ENCODE peak calls at places on chromosomes 6 and 20, in five cellular contexts. Y is HCT116, T is PC-3, E is GM23248, D is MM.1S. I is an unnamed sample.

GRCh38 chr6:31548423-31548873 is 1.0 kb downstream of the NFKBIL1 start:
- DNase-seq in Y (no peak), T (no peak), E (no peak), D (no peak), I (no peak)

GRCh38 chr20:61891916-61892649 is 173.6 kb downstream of the TAF4 start:
- DNase-seq in Y (no peak), T (no peak), E (no peak), D (no peak), I (no peak)

GRCh38 chr20:57772349-57772964 is 62.6 kb upstream of the PMEPA1 start:
- DNase-seq in Y (no peak), T (peak; percentile 99), E (peak; percentile 83), D (no peak), I (peak; percentile 25)

GRCh38 chr20:31712564-31713311 is 9.9 kb downstream of the BCL2L1 start:
- DNase-seq in Y (peak; percentile 92), T (peak; percentile 97), E (peak; percentile 72), D (no peak), I (peak; percentile 94)

GRCh38 chr6:168292911-168293310 is 26.7 kb downstream of the DACT2 start:
- DNase-seq in Y (no peak), T (no peak), E (no peak), D (no peak), I (no peak)

GRCh38 chr6:8236956-8237355 is 134.6 kb upstream of the EEF1E1 start:
- DNase-seq in Y (no peak), T (no peak), E (no peak), D (no peak), I (no peak)

GRCh38 chr6:37784585-37784967 is 35.0 kb upstream of the ZFAND3 start:
- DNase-seq in Y (no peak), T (no peak), E (peak; percentile 41), D (no peak), I (peak; percentile 36)

GRCh38 chr20:22630698-22631097 is 46.3 kb upstream of the FOXA2 start:
- DNase-seq in Y (no peak), T (no peak), E (no peak), D (no peak), I (no peak)

DNA sequence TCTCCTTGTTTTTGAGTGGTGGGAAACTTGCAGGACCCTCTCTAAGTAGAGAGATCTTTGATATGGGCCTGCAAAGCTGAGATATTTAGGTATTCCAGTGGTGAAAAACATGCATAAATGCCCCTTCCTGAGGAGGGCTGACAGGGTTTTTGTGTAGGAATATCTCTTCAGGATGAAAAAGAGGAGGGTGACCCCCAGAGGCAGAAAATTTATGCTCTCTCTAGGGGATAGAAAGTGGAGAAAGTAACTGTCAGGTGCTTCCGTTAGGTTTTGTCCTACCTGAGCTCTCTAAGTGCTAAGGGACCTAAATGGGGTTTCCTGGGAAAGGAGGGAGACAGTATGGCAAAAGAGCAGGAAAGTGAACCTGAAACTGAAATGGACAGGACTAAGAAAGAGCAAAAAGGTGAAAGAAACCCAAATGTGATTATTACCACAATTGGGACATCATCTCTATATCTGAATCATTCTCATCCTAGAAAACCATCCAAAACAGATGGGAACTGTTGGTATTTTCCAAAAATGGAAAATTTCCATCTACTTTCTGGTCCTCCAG is 2.0 kb downstream of the COL19A1 start:
- DNase-seq in Y (no peak), T (no peak), E (no peak), D (no peak), I (no peak)
- H3K9ac ChIP-seq in Y (no peak overlapping the region), T (no peak overlapping the region), E (no peak overlapping the region), D (no peak overlapping the region), I (no peak overlapping the region)

GRCh38 chr20:44528309-44528708 is 6.4 kb upstream of the SERINC3 start:
- DNase-seq in Y (no peak), T (no peak), E (no peak), D (no peak), I (no peak)

GRCh38 chr20:44522841-44523240 is 971 bp upstream of the SERINC3 start:
- DNase-seq in Y (no peak), T (no peak), E (no peak), D (no peak), I (no peak)

GRCh38 chr20:44523746-44524145 is 1.9 kb upstream of the SERINC3 start:
- DNase-seq in Y (no peak), T (no peak), E (no peak), D (no peak), I (no peak)

GRCh38 chr20:44527716-44528199 is 5.9 kb upstream of the SERINC3 start:
- DNase-seq in Y (no peak), T (no peak), E (no peak), D (no peak), I (no peak)

GRCh38 chr20:44526129-44526528 is 4.3 kb upstream of the SERINC3 start:
- DNase-seq in Y (peak; percentile 22), T (peak; percentile 67), E (peak; percentile 62), D (no peak), I (no peak)
- H3K4me2 ChIP-seq in Y (peak overlapping the region; percentile 61), T (peak overlapping the region; percentile 0), E (peak overlapping the region; percentile 49), D (no peak overlapping the region), I (no peak overlapping the region)

GRCh38 chr6:17985934-17986655 is 1.3 kb downstream of the KIF13A start:
- DNase-seq in Y (no peak), T (no peak), E (no peak), D (no peak), I (no peak)
- TF ChIP-seq EZH2phosphoT487 in Y (no peak), T (no peak), E (no peak), D (no peak), I (no peak)

DNA sequence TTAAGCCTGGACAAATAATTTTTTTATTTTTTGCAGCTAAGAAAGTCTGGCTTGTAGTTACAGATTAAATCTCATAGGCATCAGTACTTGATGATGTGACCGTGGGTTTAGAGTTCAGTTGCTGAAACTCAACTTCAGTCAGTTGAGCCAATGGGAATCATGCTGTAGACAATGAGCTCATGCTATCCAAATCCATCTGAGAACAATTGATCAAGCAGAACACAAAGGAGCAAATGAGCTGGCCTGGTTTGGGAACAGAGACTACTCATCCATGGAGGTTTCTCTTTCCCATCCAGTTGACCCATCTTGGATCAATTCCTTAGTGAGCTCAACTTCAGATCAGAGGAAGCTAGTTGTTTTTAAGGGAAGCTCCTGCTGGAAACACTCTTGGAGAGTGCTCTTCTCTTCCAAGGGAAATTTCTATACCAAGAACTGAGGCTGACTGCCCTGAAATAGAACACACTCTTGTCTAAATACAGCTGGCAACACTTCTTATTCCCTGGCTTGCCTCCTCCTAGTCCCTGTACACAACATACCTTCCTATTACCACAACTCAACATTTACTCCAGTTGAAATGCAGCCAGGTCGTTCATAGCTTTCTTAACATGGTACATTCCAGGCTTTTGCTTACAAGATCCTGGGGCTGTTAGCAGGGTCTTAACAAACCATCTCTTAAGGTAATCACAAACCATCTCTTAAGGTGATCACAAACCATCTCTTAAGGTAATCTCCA is 203.9 kb upstream of the PRDM1 start:
- DNase-seq in Y (no peak), T (peak; percentile 16), E (peak; percentile 33), D (no peak), I (no peak)
- H3K9ac ChIP-seq in Y (no peak overlapping the region), T (no peak overlapping the region), E (no peak overlapping the region), D (no peak overlapping the region), I (no peak overlapping the region)

DNA sequence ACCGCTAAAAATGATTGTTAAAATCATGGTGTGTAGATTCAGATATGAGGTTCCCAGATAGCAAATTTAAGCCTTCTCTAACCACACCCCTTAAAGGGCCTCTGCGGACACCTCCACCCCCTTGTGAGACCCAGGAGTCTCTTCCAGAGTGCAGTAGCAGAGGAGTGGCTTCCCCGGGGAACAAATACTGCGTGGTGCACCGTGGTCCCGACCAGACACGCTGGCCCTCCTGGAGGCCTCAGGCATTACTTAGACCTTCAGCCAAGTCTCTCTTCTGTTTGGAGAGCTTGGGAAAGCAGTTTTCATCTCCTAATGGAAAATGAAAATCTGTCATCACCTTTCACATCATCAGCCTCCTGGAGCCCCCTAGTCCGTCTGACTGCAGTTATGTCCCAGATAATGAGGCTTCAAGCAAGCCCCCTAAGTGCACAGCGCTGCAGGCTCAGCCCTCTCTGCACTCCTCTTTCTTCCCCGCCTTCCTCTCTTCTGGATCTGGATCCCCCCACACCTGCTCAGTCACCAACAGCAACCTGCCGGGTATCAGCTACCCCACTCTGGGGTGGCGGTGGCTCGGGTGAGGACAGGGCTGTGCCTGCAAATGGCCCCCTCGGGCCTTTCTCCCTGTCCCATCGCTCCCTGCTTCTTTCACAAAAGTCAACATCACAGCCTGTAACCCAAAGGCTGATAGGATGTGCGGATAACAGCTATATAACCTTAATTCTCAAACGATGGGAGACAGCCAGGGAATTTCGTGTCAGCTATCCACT is 58.8 kb upstream of the TAGAP start:
- DNase-seq in Y (no peak), T (no peak), E (no peak), D (no peak), I (no peak)
- H3K4me2 ChIP-seq in Y (peak overlapping the region; percentile 33), T (no peak overlapping the region), E (no peak overlapping the region), D (peak overlapping the region; percentile 41), I (no peak overlapping the region)

DNA sequence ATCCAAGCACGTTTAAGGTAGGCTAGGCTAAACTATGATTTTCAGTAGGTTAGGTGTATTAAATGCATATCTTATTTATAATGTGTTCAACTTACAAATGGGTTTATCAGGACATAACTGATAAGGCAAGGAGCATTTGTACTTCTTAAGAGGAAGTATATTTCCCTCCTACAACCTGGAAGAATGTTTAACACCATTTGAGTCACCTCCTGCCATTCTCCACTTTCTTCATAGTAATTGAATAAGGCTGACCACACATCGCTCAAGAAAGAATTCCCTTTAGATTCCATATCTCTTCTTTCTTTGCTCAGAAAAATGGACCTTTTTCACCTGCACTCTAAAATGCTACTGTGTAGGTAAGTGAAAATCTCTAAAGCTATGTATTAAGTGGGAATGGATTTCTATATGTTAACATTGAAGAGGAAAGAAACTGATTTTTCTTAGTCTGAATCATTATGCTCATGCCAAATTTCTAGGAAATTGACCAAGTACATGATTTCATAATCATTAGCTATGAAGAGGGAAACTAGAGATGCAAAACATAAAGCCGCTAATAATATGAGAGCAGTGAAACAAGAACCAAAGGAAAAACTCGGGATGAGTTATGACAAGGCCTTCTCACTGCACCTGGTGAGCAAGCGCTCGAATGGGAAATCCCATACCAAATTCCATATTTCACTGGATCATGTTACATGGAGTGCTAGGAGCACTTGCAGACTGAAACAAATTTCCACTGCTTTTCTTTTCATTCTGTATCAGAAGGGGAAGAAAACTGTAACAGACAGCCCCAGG is 210.4 kb downstream of the ALDH8A1 start:
- DNase-seq in Y (no peak), T (no peak), E (no peak), D (no peak), I (no peak)
- TF ChIP-seq EZH2phosphoT487 in Y (no peak), T (no peak), E (no peak), D (no peak), I (no peak)

DNA sequence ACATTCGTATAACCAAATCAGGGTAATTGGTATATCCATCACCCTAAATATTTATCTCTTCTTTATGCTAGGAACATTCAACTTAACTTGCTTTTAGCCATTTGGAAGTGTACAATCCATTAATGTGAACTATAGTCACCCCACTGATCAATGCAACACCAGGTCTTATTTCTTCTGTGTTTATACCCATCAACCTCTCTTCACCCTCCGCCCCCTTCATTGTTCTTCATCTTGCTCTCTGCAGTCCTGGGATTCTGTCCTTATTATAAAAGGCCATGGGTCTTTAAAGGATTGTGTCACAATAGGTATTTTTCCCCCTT is 1.6 kb downstream of the ABRACL start:
- DNase-seq in Y (no peak), T (no peak), E (no peak), D (no peak), I (peak; percentile 41)
- H3K9ac ChIP-seq in Y (no peak overlapping the region), T (no peak overlapping the region), E (no peak overlapping the region), D (no peak overlapping the region), I (peak overlapping the region; percentile 2)

I was measured in neural progenitor cell.